ENCODE peak calls at places on chromosomes 3 and 15, in ten cellular contexts. One of them, this sample, is unnamed.

GRCh38 chr15:71647479-71647792 is 162.9 kb upstream of the NR2E3 start:
- DNase-seq in endothelial cell: no peak
- DNase-seq in pons: no peak
- DNase-seq in fibroblast of mammary gland: peak
- DNase-seq in stimulated activated CD8-positive, alpha-beta memory T cell treated with anti-CD3 and anti-CD28 coated beads, Interleukin-12 subunit alpha, Interleukin-12 subunit beta, amount 100 ng/mL, for 4 hours: no peak
- DNase-seq in GM20000: no peak
- DNase-seq in NCI-H510A treated with DMSO at 0.1 percent for 48 hours: no peak
- DNase-seq in kidney glomerular epithelial cell: no peak
- DNase-seq in HEK293T: no peak
- DNase-seq in activated T-helper 1 cell treated with anti-CD3 and anti-CD28 coated beads, Interleukin-12 subunit alpha, Interleukin-12 subunit beta, Interleukin-2, Interleukin-4 antibody, amounts not matched to agents 30 ng/mL and 10 ng/mL and 1 ng/mL, durations not matched to agents 14 hours and 24 hours and 36 hours: no peak
- DNase-seq in this sample: no peak

GRCh38 chr15:41829959-41830646 is 2.2 kb downstream of the JMJD7 start:
- DNase-seq in endothelial cell: no peak
- DNase-seq in pons: no peak
- DNase-seq in fibroblast of mammary gland: no peak
- DNase-seq in stimulated activated CD8-positive, alpha-beta memory T cell treated with anti-CD3 and anti-CD28 coated beads, Interleukin-12 subunit alpha, Interleukin-12 subunit beta, amount 100 ng/mL, for 4 hours: no peak
- DNase-seq in GM20000: no peak
- DNase-seq in NCI-H510A treated with DMSO at 0.1 percent for 48 hours: no peak
- DNase-seq in kidney glomerular epithelial cell: no peak
- DNase-seq in HEK293T: no peak
- DNase-seq in activated T-helper 1 cell treated with anti-CD3 and anti-CD28 coated beads, Interleukin-12 subunit alpha, Interleukin-12 subunit beta, Interleukin-2, Interleukin-4 antibody, amounts not matched to agents 30 ng/mL and 10 ng/mL and 1 ng/mL, durations not matched to agents 14 hours and 24 hours and 36 hours: no peak
- DNase-seq in this sample: no peak

GRCh38 chr15:84685304-84685703 is 27.3 kb upstream of the NMB start:
- DNase-seq in endothelial cell: no peak
- DNase-seq in pons: no peak
- DNase-seq in fibroblast of mammary gland: peak
- DNase-seq in stimulated activated CD8-positive, alpha-beta memory T cell treated with anti-CD3 and anti-CD28 coated beads, Interleukin-12 subunit alpha, Interleukin-12 subunit beta, amount 100 ng/mL, for 4 hours: no peak
- DNase-seq in GM20000: no peak
- DNase-seq in NCI-H510A treated with DMSO at 0.1 percent for 48 hours: no peak
- DNase-seq in kidney glomerular epithelial cell: no peak
- DNase-seq in HEK293T: no peak
- DNase-seq in activated T-helper 1 cell treated with anti-CD3 and anti-CD28 coated beads, Interleukin-12 subunit alpha, Interleukin-12 subunit beta, Interleukin-2, Interleukin-4 antibody, amounts not matched to agents 30 ng/mL and 10 ng/mL and 1 ng/mL, durations not matched to agents 14 hours and 24 hours and 36 hours: no peak
- DNase-seq in this sample: peak

GRCh38 chr15:66078929-66079275 is 174.6 kb downstream of the MEGF11 start:
- DNase-seq in endothelial cell: no peak
- DNase-seq in pons: no peak
- DNase-seq in fibroblast of mammary gland: no peak
- DNase-seq in stimulated activated CD8-positive, alpha-beta memory T cell treated with anti-CD3 and anti-CD28 coated beads, Interleukin-12 subunit alpha, Interleukin-12 subunit beta, amount 100 ng/mL, for 4 hours: no peak
- DNase-seq in GM20000: no peak
- DNase-seq in NCI-H510A treated with DMSO at 0.1 percent for 48 hours: no peak
- DNase-seq in kidney glomerular epithelial cell: no peak
- DNase-seq in HEK293T: no peak
- DNase-seq in activated T-helper 1 cell treated with anti-CD3 and anti-CD28 coated beads, Interleukin-12 subunit alpha, Interleukin-12 subunit beta, Interleukin-2, Interleukin-4 antibody, amounts not matched to agents 30 ng/mL and 10 ng/mL and 1 ng/mL, durations not matched to agents 14 hours and 24 hours and 36 hours: no peak
- DNase-seq in this sample: no peak

GRCh38 chr3:134252766-134253165 is 2.1 kb upstream of the RYK start:
- DNase-seq in endothelial cell: no peak
- DNase-seq in pons: no peak
- DNase-seq in fibroblast of mammary gland: no peak
- DNase-seq in stimulated activated CD8-positive, alpha-beta memory T cell treated with anti-CD3 and anti-CD28 coated beads, Interleukin-12 subunit alpha, Interleukin-12 subunit beta, amount 100 ng/mL, for 4 hours: no peak
- DNase-seq in GM20000: no peak
- DNase-seq in NCI-H510A treated with DMSO at 0.1 percent for 48 hours: no peak
- DNase-seq in kidney glomerular epithelial cell: no peak
- DNase-seq in HEK293T: no peak
- DNase-seq in activated T-helper 1 cell treated with anti-CD3 and anti-CD28 coated beads, Interleukin-12 subunit alpha, Interleukin-12 subunit beta, Interleukin-2, Interleukin-4 antibody, amounts not matched to agents 30 ng/mL and 10 ng/mL and 1 ng/mL, durations not matched to agents 14 hours and 24 hours and 36 hours: no peak
- DNase-seq in this sample: no peak

GRCh38 chr15:98888839-98889479 is 118.6 kb downstream of the PGPEP1L start:
- DNase-seq in endothelial cell: no peak
- DNase-seq in pons: no peak
- DNase-seq in fibroblast of mammary gland: peak
- DNase-seq in stimulated activated CD8-positive, alpha-beta memory T cell treated with anti-CD3 and anti-CD28 coated beads, Interleukin-12 subunit alpha, Interleukin-12 subunit beta, amount 100 ng/mL, for 4 hours: no peak
- DNase-seq in GM20000: no peak
- DNase-seq in NCI-H510A treated with DMSO at 0.1 percent for 48 hours: no peak
- DNase-seq in kidney glomerular epithelial cell: peak
- DNase-seq in HEK293T: no peak
- DNase-seq in activated T-helper 1 cell treated with anti-CD3 and anti-CD28 coated beads, Interleukin-12 subunit alpha, Interleukin-12 subunit beta, Interleukin-2, Interleukin-4 antibody, amounts not matched to agents 30 ng/mL and 10 ng/mL and 1 ng/mL, durations not matched to agents 14 hours and 24 hours and 36 hours: no peak
- DNase-seq in this sample: peak

GRCh38 chr3:196175116-196175625 is 36.0 kb downstream of the ZDHHC19 start:
- DNase-seq in endothelial cell: no peak
- DNase-seq in pons: no peak
- DNase-seq in fibroblast of mammary gland: no peak
- DNase-seq in stimulated activated CD8-positive, alpha-beta memory T cell treated with anti-CD3 and anti-CD28 coated beads, Interleukin-12 subunit alpha, Interleukin-12 subunit beta, amount 100 ng/mL, for 4 hours: no peak
- DNase-seq in GM20000: no peak
- DNase-seq in NCI-H510A treated with DMSO at 0.1 percent for 48 hours: no peak
- DNase-seq in kidney glomerular epithelial cell: no peak
- DNase-seq in HEK293T: no peak
- DNase-seq in activated T-helper 1 cell treated with anti-CD3 and anti-CD28 coated beads, Interleukin-12 subunit alpha, Interleukin-12 subunit beta, Interleukin-2, Interleukin-4 antibody, amounts not matched to agents 30 ng/mL and 10 ng/mL and 1 ng/mL, durations not matched to agents 14 hours and 24 hours and 36 hours: no peak
- DNase-seq in this sample: no peak

GRCh38 chr3:122294365-122294764 is 30.7 kb upstream of the CSTA start:
- DNase-seq in endothelial cell: no peak
- DNase-seq in pons: no peak
- DNase-seq in fibroblast of mammary gland: no peak
- DNase-seq in stimulated activated CD8-positive, alpha-beta memory T cell treated with anti-CD3 and anti-CD28 coated beads, Interleukin-12 subunit alpha, Interleukin-12 subunit beta, amount 100 ng/mL, for 4 hours: no peak
- DNase-seq in GM20000: no peak
- DNase-seq in NCI-H510A treated with DMSO at 0.1 percent for 48 hours: no peak
- DNase-seq in kidney glomerular epithelial cell: no peak
- DNase-seq in HEK293T: no peak
- DNase-seq in activated T-helper 1 cell treated with anti-CD3 and anti-CD28 coated beads, Interleukin-12 subunit alpha, Interleukin-12 subunit beta, Interleukin-2, Interleukin-4 antibody, amounts not matched to agents 30 ng/mL and 10 ng/mL and 1 ng/mL, durations not matched to agents 14 hours and 24 hours and 36 hours: no peak
- DNase-seq in this sample: no peak

GRCh38 chr3:87413821-87414220 is 137.4 kb upstream of the POU1F1 start:
- DNase-seq in endothelial cell: no peak
- DNase-seq in pons: no peak
- DNase-seq in fibroblast of mammary gland: no peak
- DNase-seq in stimulated activated CD8-positive, alpha-beta memory T cell treated with anti-CD3 and anti-CD28 coated beads, Interleukin-12 subunit alpha, Interleukin-12 subunit beta, amount 100 ng/mL, for 4 hours: no peak
- DNase-seq in GM20000: no peak
- DNase-seq in NCI-H510A treated with DMSO at 0.1 percent for 48 hours: no peak
- DNase-seq in kidney glomerular epithelial cell: no peak
- DNase-seq in HEK293T: no peak
- DNase-seq in activated T-helper 1 cell treated with anti-CD3 and anti-CD28 coated beads, Interleukin-12 subunit alpha, Interleukin-12 subunit beta, Interleukin-2, Interleukin-4 antibody, amounts not matched to agents 30 ng/mL and 10 ng/mL and 1 ng/mL, durations not matched to agents 14 hours and 24 hours and 36 hours: no peak
- DNase-seq in this sample: no peak